ENCODE peak calls at places on chromosomes 11 and 22, in five cellular contexts. One of them, this sample, is unnamed.

GRCh38 chr11:75760710-75761493 is 7.7 kb upstream of the DGAT2 start:
- DNase-seq in astrocyte of the spinal cord: peak
- DNase-seq in right lobe of liver: no peak
- DNase-seq in activated CD8-positive, alpha-beta T cell treated with anti-CD3 and anti-CD28 coated beads for 36 hours: no peak
- DNase-seq in CD8-positive, alpha-beta T cell: no peak
- DNase-seq in this sample: no peak

GRCh38 chr11:13928566-13929251 is 33.8 kb upstream of the SPON1 start:
- DNase-seq in astrocyte of the spinal cord: peak
- DNase-seq in right lobe of liver: no peak
- DNase-seq in activated CD8-positive, alpha-beta T cell treated with anti-CD3 and anti-CD28 coated beads for 36 hours: peak
- DNase-seq in CD8-positive, alpha-beta T cell: no peak
- DNase-seq in this sample: no peak

GRCh38 chr11:12110201-12110713 is at the start of gene MICAL2:
- DNase-seq in astrocyte of the spinal cord: peak
- DNase-seq in right lobe of liver: peak
- DNase-seq in activated CD8-positive, alpha-beta T cell treated with anti-CD3 and anti-CD28 coated beads for 36 hours: peak
- DNase-seq in CD8-positive, alpha-beta T cell: peak
- DNase-seq in this sample: peak

GRCh38 chr22:47168900-47169800 is 406.7 kb downstream of the TBC1D22A start:
- DNase-seq in astrocyte of the spinal cord: no peak
- DNase-seq in right lobe of liver: peak
- DNase-seq in activated CD8-positive, alpha-beta T cell treated with anti-CD3 and anti-CD28 coated beads for 36 hours: peak
- DNase-seq in CD8-positive, alpha-beta T cell: no peak
- DNase-seq in this sample: no peak

GRCh38 chr11:132943737-132944556 is 588.4 kb downstream of the OPCML start:
- DNase-seq in astrocyte of the spinal cord: no peak
- DNase-seq in right lobe of liver: no peak
- DNase-seq in activated CD8-positive, alpha-beta T cell treated with anti-CD3 and anti-CD28 coated beads for 36 hours: no peak
- DNase-seq in CD8-positive, alpha-beta T cell: no peak
- DNase-seq in this sample: no peak

GRCh38 chr11:57791321-57792059 is 29.9 kb downstream of the CTNND1 start:
- DNase-seq in astrocyte of the spinal cord: no peak
- DNase-seq in right lobe of liver: no peak
- DNase-seq in activated CD8-positive, alpha-beta T cell treated with anti-CD3 and anti-CD28 coated beads for 36 hours: peak
- DNase-seq in CD8-positive, alpha-beta T cell: peak
- DNase-seq in this sample: no peak

GRCh38 chr22:46520880-46521279 is 16.5 kb downstream of the CELSR1 start:
- DNase-seq in astrocyte of the spinal cord: no peak
- DNase-seq in right lobe of liver: no peak
- DNase-seq in activated CD8-positive, alpha-beta T cell treated with anti-CD3 and anti-CD28 coated beads for 36 hours: no peak
- DNase-seq in CD8-positive, alpha-beta T cell: no peak
- DNase-seq in this sample: no peak

GRCh38 chr22:45073064-45073463 is 63.3 kb upstream of the PHF21B start:
- DNase-seq in astrocyte of the spinal cord: no peak
- DNase-seq in right lobe of liver: no peak
- DNase-seq in activated CD8-positive, alpha-beta T cell treated with anti-CD3 and anti-CD28 coated beads for 36 hours: no peak
- DNase-seq in CD8-positive, alpha-beta T cell: no peak
- DNase-seq in this sample: no peak

GRCh38 chr11:123480290-123480815 is 50.3 kb downstream of the GRAMD1B start:
- DNase-seq in astrocyte of the spinal cord: no peak
- DNase-seq in right lobe of liver: no peak
- DNase-seq in activated CD8-positive, alpha-beta T cell treated with anti-CD3 and anti-CD28 coated beads for 36 hours: no peak
- DNase-seq in CD8-positive, alpha-beta T cell: no peak
- DNase-seq in this sample: no peak

GRCh38 chr11:36155301-36155700 is 133.9 kb downstream of the COMMD9 start:
- DNase-seq in astrocyte of the spinal cord: no peak
- DNase-seq in right lobe of liver: no peak
- DNase-seq in activated CD8-positive, alpha-beta T cell treated with anti-CD3 and anti-CD28 coated beads for 36 hours: no peak
- DNase-seq in CD8-positive, alpha-beta T cell: no peak
- DNase-seq in this sample: no peak

GRCh38 chr11:61777234-61778090 is 14.9 kb downstream of the TMEM258 start:
- DNase-seq in astrocyte of the spinal cord: no peak
- DNase-seq in right lobe of liver: no peak
- DNase-seq in activated CD8-positive, alpha-beta T cell treated with anti-CD3 and anti-CD28 coated beads for 36 hours: peak
- DNase-seq in CD8-positive, alpha-beta T cell: peak
- DNase-seq in this sample: no peak

GRCh38 chr11:32963721-32964120 is 52.0 kb upstream of the DEPDC7 start:
- DNase-seq in astrocyte of the spinal cord: no peak
- DNase-seq in right lobe of liver: no peak
- DNase-seq in activated CD8-positive, alpha-beta T cell treated with anti-CD3 and anti-CD28 coated beads for 36 hours: no peak
- DNase-seq in CD8-positive, alpha-beta T cell: no peak
- DNase-seq in this sample: no peak

GRCh38 chr22:32050678-32051515 is 7.8 kb downstream of the SLC5A1 start:
- DNase-seq in astrocyte of the spinal cord: peak
- DNase-seq in right lobe of liver: no peak
- DNase-seq in activated CD8-positive, alpha-beta T cell treated with anti-CD3 and anti-CD28 coated beads for 36 hours: peak
- DNase-seq in CD8-positive, alpha-beta T cell: peak
- DNase-seq in this sample: no peak

GRCh38 chr22:35328472-35328885 is 28.8 kb downstream of the TOM1 start:
- DNase-seq in astrocyte of the spinal cord: no peak
- DNase-seq in right lobe of liver: peak
- DNase-seq in activated CD8-positive, alpha-beta T cell treated with anti-CD3 and anti-CD28 coated beads for 36 hours: no peak
- DNase-seq in CD8-positive, alpha-beta T cell: no peak
- DNase-seq in this sample: no peak

GRCh38 chr22:39646614-39647210 is 76.2 kb downstream of the CACNA1I start:
- DNase-seq in astrocyte of the spinal cord: no peak
- DNase-seq in right lobe of liver: no peak
- DNase-seq in activated CD8-positive, alpha-beta T cell treated with anti-CD3 and anti-CD28 coated beads for 36 hours: no peak
- DNase-seq in CD8-positive, alpha-beta T cell: no peak
- DNase-seq in this sample: no peak

GRCh38 chr22:46024136-46024840 is 47.3 kb upstream of the WNT7B start:
- DNase-seq in astrocyte of the spinal cord: no peak
- DNase-seq in right lobe of liver: peak
- DNase-seq in activated CD8-positive, alpha-beta T cell treated with anti-CD3 and anti-CD28 coated beads for 36 hours: no peak
- DNase-seq in CD8-positive, alpha-beta T cell: no peak
- DNase-seq in this sample: no peak

GRCh38 chr22:36874731-36875130 is 13.9 kb downstream of the NCF4 start:
- DNase-seq in astrocyte of the spinal cord: no peak
- DNase-seq in right lobe of liver: no peak
- DNase-seq in activated CD8-positive, alpha-beta T cell treated with anti-CD3 and anti-CD28 coated beads for 36 hours: no peak
- DNase-seq in CD8-positive, alpha-beta T cell: no peak
- DNase-seq in this sample: no peak

GRCh38 chr11:45436118-45436517 is 150.0 kb upstream of the SYT13 start:
- DNase-seq in astrocyte of the spinal cord: no peak
- DNase-seq in right lobe of liver: no peak
- DNase-seq in activated CD8-positive, alpha-beta T cell treated with anti-CD3 and anti-CD28 coated beads for 36 hours: no peak
- DNase-seq in CD8-positive, alpha-beta T cell: no peak
- DNase-seq in this sample: no peak

GRCh38 chr22:32880531-32880905 is 79.0 kb downstream of the TIMP3 start:
- DNase-seq in astrocyte of the spinal cord: no peak
- DNase-seq in right lobe of liver: no peak
- DNase-seq in activated CD8-positive, alpha-beta T cell treated with anti-CD3 and anti-CD28 coated beads for 36 hours: no peak
- DNase-seq in CD8-positive, alpha-beta T cell: no peak
- DNase-seq in this sample: no peak

GRCh38 chr11:66868726-66869291 is 11.9 kb downstream of the LRFN4 start:
- DNase-seq in astrocyte of the spinal cord: no peak
- DNase-seq in right lobe of liver: no peak
- DNase-seq in activated CD8-positive, alpha-beta T cell treated with anti-CD3 and anti-CD28 coated beads for 36 hours: peak
- DNase-seq in CD8-positive, alpha-beta T cell: peak
- DNase-seq in this sample: peak
- TF ChIP-seq CTCF in astrocyte of the spinal cord: no peak
- TF ChIP-seq CTCF in right lobe of liver: peak
- TF ChIP-seq CTCF in activated CD8-positive, alpha-beta T cell treated with anti-CD3 and anti-CD28 coated beads for 36 hours: peak
- TF ChIP-seq CTCF in CD8-positive, alpha-beta T cell: peak
- TF ChIP-seq CTCF in this sample: peak

GRCh38 chr11:76836613-76837291 is 24.0 kb upstream of the ACER3 start:
- DNase-seq in astrocyte of the spinal cord: no peak
- DNase-seq in right lobe of liver: no peak
- DNase-seq in activated CD8-positive, alpha-beta T cell treated with anti-CD3 and anti-CD28 coated beads for 36 hours: no peak
- DNase-seq in CD8-positive, alpha-beta T cell: no peak
- DNase-seq in this sample: no peak
- TF ChIP-seq CTCF in astrocyte of the spinal cord: peak
- TF ChIP-seq CTCF in right lobe of liver: no peak
- TF ChIP-seq CTCF in activated CD8-positive, alpha-beta T cell treated with anti-CD3 and anti-CD28 coated beads for 36 hours: no peak
- TF ChIP-seq CTCF in CD8-positive, alpha-beta T cell: no peak
- TF ChIP-seq CTCF in this sample: no peak

DNA sequence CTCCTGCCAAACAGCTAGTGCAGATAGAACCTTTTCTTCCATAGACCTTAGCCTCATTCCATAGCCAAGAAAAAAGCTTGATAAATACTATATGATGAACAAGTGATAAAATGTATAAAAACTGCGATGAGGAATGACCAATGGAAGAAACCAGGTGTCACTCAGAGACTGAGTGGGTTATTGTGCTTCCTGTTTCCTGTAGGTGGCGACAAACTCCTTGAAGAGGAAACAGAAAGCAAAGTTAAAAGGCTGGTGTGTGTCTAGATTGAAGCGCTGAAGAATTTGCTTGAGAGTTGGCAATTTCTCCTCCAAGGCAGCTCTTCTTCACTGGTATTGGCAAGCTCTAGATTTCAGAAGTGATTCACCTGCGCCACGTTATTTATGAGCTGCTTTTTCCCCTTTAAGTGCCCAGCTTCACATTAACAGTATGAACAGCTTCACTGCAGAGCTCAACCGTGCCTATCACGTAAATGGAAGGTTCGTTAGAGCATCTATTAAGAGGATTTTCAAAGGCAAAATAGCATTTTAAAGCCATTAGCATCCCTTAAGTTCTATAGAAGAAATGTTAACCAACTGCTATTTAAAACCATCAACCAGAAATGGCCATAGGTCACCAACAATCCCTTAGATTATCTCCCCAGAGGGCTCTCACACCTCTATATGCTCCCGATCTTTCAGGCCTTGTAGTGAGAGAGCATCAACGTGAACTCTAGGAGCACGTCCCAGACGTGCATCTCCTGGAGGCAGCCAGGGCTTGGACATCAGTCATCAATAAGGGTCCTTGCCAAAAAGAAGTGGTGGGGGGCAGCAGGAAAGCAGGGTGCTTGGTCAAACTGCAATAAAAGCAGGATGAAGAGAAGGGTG is 179.4 kb downstream of the CADM1 start:
- DNase-seq in astrocyte of the spinal cord: peak
- DNase-seq in right lobe of liver: no peak
- DNase-seq in activated CD8-positive, alpha-beta T cell treated with anti-CD3 and anti-CD28 coated beads for 36 hours: peak
- DNase-seq in CD8-positive, alpha-beta T cell: no peak
- DNase-seq in this sample: no peak
- TF ChIP-seq CTCF in astrocyte of the spinal cord: peak
- TF ChIP-seq CTCF in right lobe of liver: peak
- TF ChIP-seq CTCF in activated CD8-positive, alpha-beta T cell treated with anti-CD3 and anti-CD28 coated beads for 36 hours: peak
- TF ChIP-seq CTCF in CD8-positive, alpha-beta T cell: peak
- TF ChIP-seq CTCF in this sample: peak

DNA sequence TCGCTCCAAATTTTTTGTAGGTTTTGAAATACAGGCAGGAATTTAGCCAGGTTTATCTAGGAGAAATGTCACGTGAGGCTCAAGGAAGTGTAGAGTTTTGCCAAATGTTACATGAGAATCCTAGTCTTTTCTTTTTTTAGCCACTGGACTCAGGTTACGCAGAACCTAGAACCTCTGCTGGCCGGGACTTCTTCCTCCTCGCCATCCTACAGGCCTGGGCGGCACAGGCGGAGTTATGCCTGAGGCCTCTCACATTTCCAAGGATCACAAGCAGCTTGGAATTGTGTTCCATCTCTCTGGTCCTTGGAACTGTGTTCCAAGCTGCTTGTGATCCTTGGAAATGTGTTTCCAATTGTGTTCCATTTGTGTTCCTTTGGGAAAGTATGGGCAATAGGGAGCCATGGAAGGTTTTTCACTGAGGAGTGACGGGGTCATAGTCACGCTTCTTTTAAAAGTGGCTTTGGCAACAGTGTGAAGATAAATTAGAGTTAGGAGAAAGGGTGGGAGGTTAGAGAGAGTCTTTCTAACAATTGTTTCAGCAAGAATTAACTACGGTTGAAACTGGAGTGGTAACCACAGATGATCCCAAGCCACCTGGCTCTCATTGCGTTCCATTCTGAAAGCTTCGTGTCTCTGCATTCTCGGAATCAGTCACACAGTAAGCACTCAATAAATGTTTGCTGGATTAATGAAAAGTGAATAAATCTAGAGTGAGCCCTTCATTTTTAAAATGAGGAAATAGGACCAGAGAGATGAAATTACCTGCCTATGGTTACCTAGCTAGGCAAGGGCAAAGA is 12.5 kb upstream of the POU2AF1 start:
- DNase-seq in astrocyte of the spinal cord: no peak
- DNase-seq in right lobe of liver: no peak
- DNase-seq in activated CD8-positive, alpha-beta T cell treated with anti-CD3 and anti-CD28 coated beads for 36 hours: no peak
- DNase-seq in CD8-positive, alpha-beta T cell: no peak
- DNase-seq in this sample: no peak
- TF ChIP-seq CTCF in astrocyte of the spinal cord: no peak
- TF ChIP-seq CTCF in right lobe of liver: no peak
- TF ChIP-seq CTCF in activated CD8-positive, alpha-beta T cell treated with anti-CD3 and anti-CD28 coated beads for 36 hours: no peak
- TF ChIP-seq CTCF in CD8-positive, alpha-beta T cell: no peak
- TF ChIP-seq CTCF in this sample: no peak